ENCODE peak calls at places on chromosomes 12 and 14, in four cellular contexts. One of them, this sample, is unnamed.
A peak's percentile ranks its signal among the peaks of the same experiment; 100 is the strongest.

GRCh38 chr12:65891219-65891618 is 66.9 kb downstream of the HMGA2 start:
- DNase-seq in pancreas: no peak
- DNase-seq in lower lobe of right lung: no peak
- DNase-seq in neural progenitor cell: no peak
- DNase-seq in this sample: no peak

GRCh38 chr12:58046281-58046680 is 104.9 kb downstream of the ATP23 start:
- DNase-seq in lower lobe of right lung: no peak
- DNase-seq in pancreas: no peak
- DNase-seq in neural progenitor cell: no peak
- DNase-seq in this sample: no peak

GRCh38 chr14:104158827-104159798 is 20.7 kb downstream of the KIF26A start:
- DNase-seq in pancreas: peak; percentile 32
- DNase-seq in lower lobe of right lung: no peak
- DNase-seq in neural progenitor cell: peak; percentile 45
- DNase-seq in this sample: no peak

GRCh38 chr12:95412826-95413311 is 61.1 kb upstream of the METAP2 start:
- DNase-seq in neural progenitor cell: no peak
- DNase-seq in lower lobe of right lung: no peak
- DNase-seq in pancreas: no peak
- DNase-seq in this sample: peak; percentile 58

GRCh38 chr12:22499445-22499844 is 44.9 kb downstream of the C2CD5 start:
- DNase-seq in lower lobe of right lung: no peak
- DNase-seq in neural progenitor cell: no peak
- DNase-seq in pancreas: no peak
- DNase-seq in this sample: no peak

GRCh38 chr12:75641031-75641780 is 129.8 kb upstream of the KRR1 start:
- DNase-seq in neural progenitor cell: no peak
- DNase-seq in lower lobe of right lung: no peak
- DNase-seq in pancreas: no peak
- DNase-seq in this sample: peak; percentile 71

GRCh38 chr14:100994082-100994481 is 90.6 kb upstream of the RTL1 start:
- DNase-seq in lower lobe of right lung: no peak
- DNase-seq in pancreas: no peak
- DNase-seq in neural progenitor cell: no peak
- DNase-seq in this sample: peak; percentile 82

GRCh38 chr12:54932691-54933090 is 51.9 kb downstream of the TESPA1 start:
- DNase-seq in pancreas: no peak
- DNase-seq in lower lobe of right lung: no peak
- DNase-seq in neural progenitor cell: no peak
- DNase-seq in this sample: no peak

GRCh38 chr12:19829100-19829853 is 390.0 kb downstream of the AEBP2 start:
- DNase-seq in pancreas: no peak
- DNase-seq in neural progenitor cell: no peak
- DNase-seq in lower lobe of right lung: no peak
- DNase-seq in this sample: no peak

GRCh38 chr12:52073531-52073950 is 3.8 kb downstream of the ATG101 start:
- DNase-seq in neural progenitor cell: no peak
- DNase-seq in lower lobe of right lung: no peak
- DNase-seq in pancreas: no peak
- DNase-seq in this sample: no peak

DNA sequence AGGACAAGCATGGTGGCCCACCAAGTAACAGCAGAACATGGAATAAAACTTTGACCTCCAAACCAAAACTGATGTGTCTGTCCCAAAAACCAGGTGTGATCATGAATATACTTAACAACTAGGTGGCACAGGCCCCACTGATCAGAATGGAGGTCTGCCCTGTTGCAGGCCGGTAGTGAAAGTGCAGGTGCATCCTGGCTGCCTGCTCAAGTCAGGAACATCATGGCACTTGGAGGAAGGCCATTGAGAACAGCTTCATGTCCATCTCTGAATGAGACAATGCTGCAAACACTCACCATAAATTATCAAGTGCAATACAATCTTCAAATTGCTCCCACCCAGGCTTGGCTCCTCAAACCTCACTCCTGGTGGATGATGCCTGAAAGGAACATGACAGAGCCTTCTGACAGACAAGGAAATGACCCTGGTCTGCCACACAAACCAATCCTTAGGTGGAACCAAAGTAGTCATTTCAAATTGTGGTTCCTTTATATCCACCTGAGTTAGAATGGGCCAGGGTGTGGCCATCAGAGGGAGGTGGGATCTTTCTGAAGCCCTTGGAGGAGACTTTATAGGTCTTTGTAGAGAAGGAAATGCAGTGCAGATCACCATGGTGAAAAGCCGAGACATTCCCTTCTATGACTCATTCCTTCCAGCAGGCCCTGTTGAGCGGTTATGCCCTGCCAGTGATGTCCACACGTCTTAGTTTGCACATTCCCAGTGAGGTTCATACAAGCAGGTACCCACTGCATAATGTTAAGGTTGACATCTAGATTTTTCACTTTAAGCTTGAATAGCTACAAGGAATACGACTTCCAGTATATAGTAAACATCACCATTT is 36.0 kb downstream of the EGLN3 start:
- DNase-seq in pancreas: no peak
- DNase-seq in lower lobe of right lung: no peak
- DNase-seq in neural progenitor cell: no peak
- DNase-seq in this sample: peak; percentile 60
- TF ChIP-seq CTCF in pancreas: no peak
- TF ChIP-seq CTCF in lower lobe of right lung: no peak
- TF ChIP-seq CTCF in neural progenitor cell: no peak
- TF ChIP-seq CTCF in this sample: no peak

GRCh38 chr12:93592641-93593396 is 20.3 kb downstream of the SOCS2 start:
- DNase-seq in pancreas: no peak
- DNase-seq in lower lobe of right lung: no peak
- DNase-seq in neural progenitor cell: no peak
- DNase-seq in this sample: no peak

GRCh38 chr12:93594766-93595165 is 22.3 kb downstream of the SOCS2 start:
- DNase-seq in neural progenitor cell: no peak
- DNase-seq in pancreas: no peak
- DNase-seq in lower lobe of right lung: no peak
- DNase-seq in this sample: no peak

GRCh38 chr12:93587601-93588000 is 15.1 kb downstream of the SOCS2 start:
- DNase-seq in lower lobe of right lung: no peak
- DNase-seq in pancreas: no peak
- DNase-seq in neural progenitor cell: no peak
- DNase-seq in this sample: no peak

GRCh38 chr12:93593833-93594232 is 21.4 kb downstream of the SOCS2 start:
- DNase-seq in pancreas: no peak
- DNase-seq in lower lobe of right lung: no peak
- DNase-seq in neural progenitor cell: no peak
- DNase-seq in this sample: no peak

GRCh38 chr12:93591137-93591868 is 18.8 kb downstream of the SOCS2 start:
- DNase-seq in neural progenitor cell: peak; percentile 36
- DNase-seq in lower lobe of right lung: peak; percentile 88
- DNase-seq in pancreas: peak; percentile 59
- DNase-seq in this sample: peak; percentile 55
- H3K27ac ChIP-seq in neural progenitor cell: no peak overlapping the region
- H3K27ac ChIP-seq in lower lobe of right lung: peak overlapping the region; percentile 78
- H3K27ac ChIP-seq in pancreas: peak overlapping the region; percentile 27
- H3K27ac ChIP-seq in this sample: peak overlapping the region; percentile 73

DNA sequence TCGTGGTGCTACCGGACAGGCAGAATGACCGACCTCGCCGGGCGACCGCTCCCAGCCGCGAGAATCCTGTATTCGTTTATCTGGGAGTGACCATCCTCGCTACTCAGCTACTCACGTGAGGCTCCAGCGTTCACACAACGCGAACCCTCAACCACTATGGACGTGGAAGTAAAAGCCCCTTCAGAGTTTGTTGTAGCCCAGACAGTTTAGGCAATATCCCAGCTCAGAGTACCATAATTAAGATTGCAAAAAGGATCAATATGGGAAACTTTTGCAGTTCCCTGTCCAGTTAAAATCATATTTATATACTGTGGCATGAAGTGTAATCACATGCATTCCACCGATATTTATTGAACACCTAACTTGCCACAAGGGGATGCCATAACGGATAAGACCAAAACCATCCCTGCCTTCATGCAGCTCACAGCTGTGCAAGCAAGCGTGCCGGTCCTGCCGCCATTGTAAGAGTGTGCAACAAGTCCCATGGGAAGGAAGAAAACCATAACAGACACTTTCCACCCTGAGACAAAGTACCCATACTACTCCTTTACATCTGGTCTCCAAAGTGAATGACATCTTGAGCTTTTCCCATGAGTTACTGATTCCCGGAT is 938 bp upstream of the MAX start:
- DNase-seq in neural progenitor cell: peak; percentile 47
- DNase-seq in pancreas: no peak
- DNase-seq in lower lobe of right lung: no peak
- DNase-seq in this sample: no peak
- TF ChIP-seq CTCF in neural progenitor cell: peak; percentile 16
- TF ChIP-seq CTCF in pancreas: no peak
- TF ChIP-seq CTCF in lower lobe of right lung: no peak
- TF ChIP-seq CTCF in this sample: peak; percentile 28

GRCh38 chr14:81018245-81018644 is 62.8 kb downstream of the TSHR start:
- DNase-seq in pancreas: no peak
- DNase-seq in neural progenitor cell: no peak
- DNase-seq in lower lobe of right lung: no peak
- DNase-seq in this sample: no peak
- H3K27ac ChIP-seq in pancreas: no peak overlapping the region
- H3K27ac ChIP-seq in neural progenitor cell: no peak overlapping the region
- H3K27ac ChIP-seq in lower lobe of right lung: no peak overlapping the region
- H3K27ac ChIP-seq in this sample: no peak overlapping the region

GRCh38 chr12:78226763-78227162 is 396.1 kb downstream of the NAV3 start:
- DNase-seq in lower lobe of right lung: no peak
- DNase-seq in pancreas: no peak
- DNase-seq in neural progenitor cell: no peak
- DNase-seq in this sample: no peak

GRCh38 chr12:78224154-78224553 is 393.5 kb downstream of the NAV3 start:
- DNase-seq in pancreas: no peak
- DNase-seq in lower lobe of right lung: no peak
- DNase-seq in neural progenitor cell: no peak
- DNase-seq in this sample: no peak

DNA sequence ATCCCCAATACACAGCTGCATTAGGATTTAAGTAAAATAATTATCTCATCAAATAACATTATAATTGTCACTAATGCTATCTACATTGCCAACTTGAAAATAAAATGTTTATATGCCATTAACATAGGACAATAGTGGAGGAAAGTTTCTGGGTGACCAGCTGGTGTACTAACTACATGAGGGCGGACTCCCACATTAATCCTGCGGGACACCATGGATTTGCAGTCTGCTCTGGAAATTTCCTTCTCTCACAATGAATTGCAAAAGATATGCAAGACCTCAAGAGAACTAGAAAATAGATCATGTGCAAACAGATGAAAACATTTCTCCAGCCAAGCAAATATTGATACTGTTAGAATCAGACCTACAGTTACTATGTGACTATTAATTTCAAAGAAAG is 390.1 kb downstream of the NAV3 start:
- DNase-seq in lower lobe of right lung: no peak
- DNase-seq in neural progenitor cell: no peak
- DNase-seq in pancreas: no peak
- DNase-seq in this sample: no peak
- TF ChIP-seq CTCF in lower lobe of right lung: no peak
- TF ChIP-seq CTCF in neural progenitor cell: no peak
- TF ChIP-seq CTCF in pancreas: no peak
- TF ChIP-seq CTCF in this sample: no peak

GRCh38 chr14:69247691-69248440 is 12.1 kb upstream of the GALNT16 start:
- DNase-seq in pancreas: no peak
- DNase-seq in lower lobe of right lung: no peak
- DNase-seq in neural progenitor cell: no peak
- DNase-seq in this sample: no peak
- H3K27ac ChIP-seq in pancreas: no peak overlapping the region
- H3K27ac ChIP-seq in lower lobe of right lung: no peak overlapping the region
- H3K27ac ChIP-seq in neural progenitor cell: no peak overlapping the region
- H3K27ac ChIP-seq in this sample: no peak overlapping the region

GRCh38 chr12:49707127-49707811 is at the start of gene FMNL3:
- DNase-seq in neural progenitor cell: peak; percentile 98
- DNase-seq in pancreas: peak; percentile 95
- DNase-seq in lower lobe of right lung: peak; percentile 99
- DNase-seq in this sample: peak; percentile 99

GRCh38 chr12:49705479-49706267 is 1.5 kb downstream of the FMNL3 start:
- DNase-seq in neural progenitor cell: no peak
- DNase-seq in lower lobe of right lung: peak; percentile 51
- DNase-seq in pancreas: no peak
- DNase-seq in this sample: no peak

GRCh38 chr12:49706351-49707126 is 666 bp downstream of the FMNL3 start:
- DNase-seq in neural progenitor cell: peak; percentile 74
- DNase-seq in lower lobe of right lung: peak; percentile 55
- DNase-seq in pancreas: peak; percentile 4
- DNase-seq in this sample: peak; percentile 38

GRCh38 chr12:49708851-49709250 is 1.6 kb upstream of the FMNL3 start:
- DNase-seq in neural progenitor cell: no peak
- DNase-seq in pancreas: no peak
- DNase-seq in lower lobe of right lung: no peak
- DNase-seq in this sample: no peak

GRCh38 chr12:49707812-49708147 is 575 bp upstream of the FMNL3 start:
- DNase-seq in neural progenitor cell: no peak
- DNase-seq in pancreas: no peak
- DNase-seq in lower lobe of right lung: no peak
- DNase-seq in this sample: no peak
- TF ChIP-seq CTCF in neural progenitor cell: no peak
- TF ChIP-seq CTCF in pancreas: no peak
- TF ChIP-seq CTCF in lower lobe of right lung: peak; percentile 5
- TF ChIP-seq CTCF in this sample: peak; percentile 57

DNA sequence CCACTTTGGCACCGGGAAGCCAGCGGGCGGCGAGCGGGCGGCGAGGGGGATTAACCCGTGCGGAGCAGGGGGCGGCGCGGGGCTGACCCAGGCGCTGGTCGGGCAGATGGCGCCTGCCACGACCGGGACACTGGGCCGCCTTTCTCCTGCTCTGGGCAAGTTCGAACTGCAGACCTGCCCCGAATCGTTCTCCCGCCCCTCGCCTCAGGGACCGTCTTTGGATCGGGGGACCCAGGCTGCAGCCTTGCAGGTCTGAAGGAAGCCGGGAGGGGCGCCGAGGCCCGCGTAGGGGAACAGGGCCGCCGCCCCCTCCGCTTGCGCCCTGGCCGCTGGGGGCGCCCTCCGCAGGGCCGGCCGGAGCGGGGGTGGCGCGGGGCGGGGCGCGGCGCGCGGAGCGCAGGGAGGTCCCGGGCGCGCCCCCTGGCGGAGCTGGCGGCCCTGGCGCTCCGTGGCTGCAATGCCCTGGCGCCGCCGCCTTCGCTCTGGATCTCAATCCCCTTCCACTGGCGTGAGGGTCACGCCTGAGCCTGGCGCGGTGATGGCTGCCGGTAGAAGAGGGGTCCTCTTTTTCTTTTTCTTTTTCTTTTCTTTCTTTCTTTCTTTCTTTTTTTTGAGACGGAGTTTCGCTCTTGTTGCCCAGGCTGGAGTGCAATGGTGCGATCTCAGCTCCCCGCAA is 447 bp upstream of the LTBP2 start:
- DNase-seq in lower lobe of right lung: peak; percentile 87
- DNase-seq in pancreas: peak; percentile 69
- DNase-seq in neural progenitor cell: peak; percentile 93
- DNase-seq in this sample: peak; percentile 68
- H3K27ac ChIP-seq in lower lobe of right lung: peak overlapping the region; percentile 53
- H3K27ac ChIP-seq in pancreas: no peak overlapping the region
- H3K27ac ChIP-seq in neural progenitor cell: no peak overlapping the region
- H3K27ac ChIP-seq in this sample: peak overlapping the region; percentile 84